ENCODE peak calls at places on chromosome 3, in eight cellular contexts. One of them, this sample, is unnamed.

GRCh38 chr3:43031490-43032216 is 52.5 kb downstream of the GASK1A start:
- DNase-seq in PC-9: no peak
- DNase-seq in CD8-positive, alpha-beta T cell: no peak
- DNase-seq in coronary artery: peak
- DNase-seq in psoas muscle: peak
- DNase-seq in body of pancreas: no peak
- DNase-seq in AG09309: no peak
- DNase-seq in LNCaP clone FGC: no peak
- DNase-seq in this sample: no peak

GRCh38 chr3:174710622-174711021 is 148.5 kb upstream of the NAALADL2 start:
- DNase-seq in PC-9: no peak
- DNase-seq in CD8-positive, alpha-beta T cell: no peak
- DNase-seq in coronary artery: no peak
- DNase-seq in psoas muscle: no peak
- DNase-seq in body of pancreas: no peak
- DNase-seq in AG09309: no peak
- DNase-seq in LNCaP clone FGC: no peak
- DNase-seq in this sample: peak

GRCh38 chr3:59660376-59660775 is 610.6 kb upstream of the CFAP20DC start:
- DNase-seq in PC-9: no peak
- DNase-seq in CD8-positive, alpha-beta T cell: no peak
- DNase-seq in coronary artery: no peak
- DNase-seq in psoas muscle: no peak
- DNase-seq in body of pancreas: no peak
- DNase-seq in AG09309: no peak
- DNase-seq in LNCaP clone FGC: no peak
- DNase-seq in this sample: no peak

GRCh38 chr3:123884258-123884831 is at the start of gene MYLK:
- DNase-seq in PC-9: no peak
- DNase-seq in CD8-positive, alpha-beta T cell: no peak
- DNase-seq in coronary artery: peak
- DNase-seq in psoas muscle: peak
- DNase-seq in body of pancreas: peak
- DNase-seq in AG09309: peak
- DNase-seq in LNCaP clone FGC: peak
- DNase-seq in this sample: peak

GRCh38 chr3:32176989-32177701 is 61.3 kb upstream of the CMTM8 start:
- DNase-seq in PC-9: peak
- DNase-seq in CD8-positive, alpha-beta T cell: peak
- DNase-seq in coronary artery: no peak
- DNase-seq in psoas muscle: no peak
- DNase-seq in body of pancreas: peak
- DNase-seq in AG09309: peak
- DNase-seq in LNCaP clone FGC: no peak
- DNase-seq in this sample: peak

GRCh38 chr3:127065561-127066270 is 82.8 kb downstream of the PLXNA1 start:
- DNase-seq in PC-9: no peak
- DNase-seq in CD8-positive, alpha-beta T cell: no peak
- DNase-seq in coronary artery: no peak
- DNase-seq in psoas muscle: peak
- DNase-seq in body of pancreas: no peak
- DNase-seq in AG09309: no peak
- DNase-seq in LNCaP clone FGC: no peak
- DNase-seq in this sample: no peak

GRCh38 chr3:126999383-126999782 is 16.5 kb downstream of the PLXNA1 start:
- DNase-seq in PC-9: no peak
- DNase-seq in CD8-positive, alpha-beta T cell: no peak
- DNase-seq in coronary artery: no peak
- DNase-seq in psoas muscle: no peak
- DNase-seq in body of pancreas: peak
- DNase-seq in AG09309: no peak
- DNase-seq in LNCaP clone FGC: no peak
- DNase-seq in this sample: no peak

GRCh38 chr3:5732081-5732480 is 544.6 kb downstream of the EDEM1 start:
- DNase-seq in PC-9: no peak
- DNase-seq in CD8-positive, alpha-beta T cell: no peak
- DNase-seq in coronary artery: no peak
- DNase-seq in psoas muscle: no peak
- DNase-seq in body of pancreas: no peak
- DNase-seq in AG09309: no peak
- DNase-seq in LNCaP clone FGC: no peak
- DNase-seq in this sample: no peak

GRCh38 chr3:172203522-172204258 is 164.3 kb downstream of the FNDC3B start:
- DNase-seq in PC-9: no peak
- DNase-seq in CD8-positive, alpha-beta T cell: no peak
- DNase-seq in coronary artery: no peak
- DNase-seq in psoas muscle: no peak
- DNase-seq in body of pancreas: peak
- DNase-seq in AG09309: no peak
- DNase-seq in LNCaP clone FGC: peak
- DNase-seq in this sample: peak

GRCh38 chr3:32956750-32957570 is 5.5 kb downstream of the CCR4 start:
- DNase-seq in PC-9: no peak
- DNase-seq in CD8-positive, alpha-beta T cell: no peak
- DNase-seq in coronary artery: no peak
- DNase-seq in psoas muscle: no peak
- DNase-seq in body of pancreas: no peak
- DNase-seq in AG09309: no peak
- DNase-seq in LNCaP clone FGC: no peak
- DNase-seq in this sample: peak

GRCh38 chr3:155390361-155390760 is 96.9 kb upstream of the STRIT1 start:
- DNase-seq in PC-9: no peak
- DNase-seq in CD8-positive, alpha-beta T cell: no peak
- DNase-seq in coronary artery: no peak
- DNase-seq in psoas muscle: no peak
- DNase-seq in body of pancreas: no peak
- DNase-seq in AG09309: no peak
- DNase-seq in LNCaP clone FGC: no peak
- DNase-seq in this sample: no peak

GRCh38 chr3:61250784-61251173 is 473 bp downstream of the FHIT start:
- DNase-seq in PC-9: no peak
- DNase-seq in CD8-positive, alpha-beta T cell: no peak
- DNase-seq in coronary artery: no peak
- DNase-seq in psoas muscle: no peak
- DNase-seq in body of pancreas: peak
- DNase-seq in AG09309: no peak
- DNase-seq in LNCaP clone FGC: no peak
- DNase-seq in this sample: peak

GRCh38 chr3:29281265-29282228 is 676 bp downstream of the RBMS3 start:
- DNase-seq in PC-9: no peak
- DNase-seq in CD8-positive, alpha-beta T cell: no peak
- DNase-seq in coronary artery: no peak
- DNase-seq in psoas muscle: no peak
- DNase-seq in body of pancreas: no peak
- DNase-seq in AG09309: no peak
- DNase-seq in LNCaP clone FGC: no peak
- DNase-seq in this sample: peak

GRCh38 chr3:111277226-111277625 is 205.6 kb downstream of the NECTIN3 start:
- DNase-seq in PC-9: no peak
- DNase-seq in CD8-positive, alpha-beta T cell: no peak
- DNase-seq in coronary artery: no peak
- DNase-seq in psoas muscle: no peak
- DNase-seq in body of pancreas: no peak
- DNase-seq in AG09309: peak
- DNase-seq in LNCaP clone FGC: no peak
- DNase-seq in this sample: peak

DNA sequence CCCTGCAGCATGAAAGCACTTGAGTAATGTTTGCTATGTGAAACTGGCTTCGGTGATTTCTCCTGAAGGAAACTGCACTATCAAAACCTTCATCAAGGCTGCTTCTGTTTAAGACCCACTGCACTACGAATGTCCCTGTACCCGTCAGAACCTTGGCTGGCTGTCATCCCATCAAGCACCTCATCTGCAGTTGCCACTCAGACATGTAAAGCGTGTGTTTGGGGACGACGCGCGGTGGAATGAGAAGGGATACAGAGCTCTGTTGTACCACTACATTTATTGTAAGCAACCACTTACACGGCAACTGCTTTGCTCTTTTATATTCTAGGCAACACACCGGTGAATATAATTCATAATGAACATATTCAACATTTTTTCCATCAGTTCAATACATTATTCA is 147.6 kb downstream of the TIGIT start:
- DNase-seq in PC-9: no peak
- DNase-seq in CD8-positive, alpha-beta T cell: no peak
- DNase-seq in coronary artery: no peak
- DNase-seq in psoas muscle: no peak
- DNase-seq in body of pancreas: no peak
- DNase-seq in AG09309: no peak
- DNase-seq in LNCaP clone FGC: no peak
- DNase-seq in this sample: no peak
- TF ChIP-seq CTCF in PC-9: no peak
- TF ChIP-seq CTCF in CD8-positive, alpha-beta T cell: no peak
- TF ChIP-seq CTCF in coronary artery: no peak
- TF ChIP-seq CTCF in psoas muscle: no peak
- TF ChIP-seq CTCF in body of pancreas: no peak
- TF ChIP-seq CTCF in AG09309: no peak
- TF ChIP-seq CTCF in LNCaP clone FGC: no peak
- TF ChIP-seq CTCF in this sample: no peak

DNA sequence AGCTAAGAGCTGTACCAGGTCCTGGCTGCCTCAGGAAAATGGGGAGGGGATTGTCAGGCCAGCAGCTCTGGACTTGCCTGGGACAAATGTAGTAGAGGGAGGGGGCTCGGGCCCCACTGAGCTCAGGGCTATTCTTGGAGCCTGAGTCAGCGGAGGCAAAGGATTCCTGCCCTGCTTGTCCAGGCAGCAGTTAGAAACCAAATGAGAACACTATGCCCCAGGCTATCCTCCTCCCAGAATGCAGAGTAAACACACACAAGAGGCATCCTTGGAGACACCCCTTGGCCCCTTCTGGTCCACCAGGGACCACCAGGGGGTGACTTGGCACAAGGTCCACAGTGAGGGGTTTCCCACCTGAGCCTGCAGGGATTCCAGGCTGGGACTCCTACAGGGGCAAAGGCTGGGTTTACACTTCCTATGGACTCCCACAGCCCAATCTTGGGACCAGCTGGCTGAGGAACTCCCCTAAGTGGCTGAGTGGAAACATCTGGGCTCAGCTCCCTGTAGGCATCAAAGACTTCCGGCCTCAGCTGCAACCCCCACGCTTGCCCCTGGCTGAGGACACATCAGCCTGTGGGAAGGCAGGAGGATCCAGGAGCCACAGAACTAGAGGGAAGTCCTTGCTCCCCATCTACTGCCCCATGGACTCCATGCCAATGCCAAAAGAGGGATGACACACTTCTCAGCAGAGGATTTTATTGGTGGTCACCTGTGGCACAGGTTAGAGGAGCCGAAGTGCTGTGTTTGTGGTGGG is 3.4 kb upstream of the COL7A1 start:
- DNase-seq in PC-9: peak
- DNase-seq in CD8-positive, alpha-beta T cell: no peak
- DNase-seq in coronary artery: peak
- DNase-seq in psoas muscle: peak
- DNase-seq in body of pancreas: no peak
- DNase-seq in AG09309: peak
- DNase-seq in LNCaP clone FGC: peak
- DNase-seq in this sample: peak
- H3K4me3 ChIP-seq in PC-9: no peak
- H3K4me3 ChIP-seq in CD8-positive, alpha-beta T cell: no peak
- H3K4me3 ChIP-seq in coronary artery: peak
- H3K4me3 ChIP-seq in psoas muscle: peak
- H3K4me3 ChIP-seq in body of pancreas: no peak
- H3K4me3 ChIP-seq in AG09309: peak
- H3K4me3 ChIP-seq in LNCaP clone FGC: no peak
- H3K4me3 ChIP-seq in this sample: no peak

DNA sequence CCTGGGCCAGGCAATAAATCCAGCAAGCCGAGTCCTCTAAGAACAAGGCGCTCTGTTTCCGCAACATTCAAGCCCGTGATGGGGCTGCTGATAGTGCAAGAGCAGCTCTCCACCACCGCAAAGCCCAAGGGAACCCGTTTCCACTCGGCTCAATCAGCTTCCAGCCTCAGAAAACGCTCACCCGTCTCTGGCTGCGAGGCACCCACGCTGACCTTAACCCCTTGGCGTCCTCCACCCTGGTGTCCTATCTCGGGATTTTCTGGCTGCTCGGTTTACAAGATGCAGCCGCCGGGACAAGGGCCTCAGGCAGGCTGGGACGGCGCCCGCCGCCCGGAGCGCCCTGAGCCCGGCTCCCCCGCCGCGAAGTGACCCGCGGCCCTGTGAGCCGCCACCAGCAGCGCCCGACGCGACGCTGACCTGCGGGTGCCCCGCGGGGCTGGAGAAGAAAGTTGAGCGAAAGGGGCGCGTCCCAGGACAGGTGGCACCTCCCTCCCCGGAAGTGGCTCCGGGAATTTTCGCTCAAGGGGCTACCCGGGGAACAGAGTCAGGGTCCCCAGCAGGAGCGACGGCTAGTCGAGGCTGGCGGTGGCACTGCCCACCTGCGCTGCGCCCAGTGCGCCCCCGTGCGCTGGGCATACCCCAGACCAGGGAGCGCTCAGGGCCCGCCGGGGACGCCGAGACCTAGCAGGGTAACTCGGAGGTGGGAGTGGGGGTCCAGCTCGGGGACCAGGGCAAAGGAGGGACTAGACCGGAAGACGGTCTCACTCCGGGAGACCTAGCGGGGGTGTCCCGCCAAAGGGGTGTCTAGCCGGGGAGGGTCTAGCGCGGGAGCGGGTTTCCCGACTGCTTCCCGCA is 18.1 kb downstream of the SPATA12 start:
- DNase-seq in PC-9: peak
- DNase-seq in CD8-positive, alpha-beta T cell: peak
- DNase-seq in coronary artery: no peak
- DNase-seq in psoas muscle: peak
- DNase-seq in body of pancreas: peak
- DNase-seq in AG09309: peak
- DNase-seq in LNCaP clone FGC: no peak
- DNase-seq in this sample: peak
- TF ChIP-seq CTCF in PC-9: peak
- TF ChIP-seq CTCF in CD8-positive, alpha-beta T cell: no peak
- TF ChIP-seq CTCF in coronary artery: no peak
- TF ChIP-seq CTCF in psoas muscle: no peak
- TF ChIP-seq CTCF in body of pancreas: peak
- TF ChIP-seq CTCF in AG09309: no peak
- TF ChIP-seq CTCF in LNCaP clone FGC: peak
- TF ChIP-seq CTCF in this sample: no peak

GRCh38 chr3:141860766-141861513 is 15.5 kb upstream of the ATP1B3 start:
- DNase-seq in PC-9: no peak
- DNase-seq in CD8-positive, alpha-beta T cell: no peak
- DNase-seq in coronary artery: no peak
- DNase-seq in psoas muscle: no peak
- DNase-seq in body of pancreas: no peak
- DNase-seq in AG09309: no peak
- DNase-seq in LNCaP clone FGC: no peak
- DNase-seq in this sample: peak

GRCh38 chr3:141858312-141858711 is 18.1 kb upstream of the ATP1B3 start:
- DNase-seq in PC-9: no peak
- DNase-seq in CD8-positive, alpha-beta T cell: no peak
- DNase-seq in coronary artery: no peak
- DNase-seq in psoas muscle: no peak
- DNase-seq in body of pancreas: no peak
- DNase-seq in AG09309: no peak
- DNase-seq in LNCaP clone FGC: no peak
- DNase-seq in this sample: peak

GRCh38 chr3:141859651-141860050 is 16.8 kb upstream of the ATP1B3 start:
- DNase-seq in PC-9: no peak
- DNase-seq in CD8-positive, alpha-beta T cell: no peak
- DNase-seq in coronary artery: no peak
- DNase-seq in psoas muscle: no peak
- DNase-seq in body of pancreas: no peak
- DNase-seq in AG09309: no peak
- DNase-seq in LNCaP clone FGC: no peak
- DNase-seq in this sample: no peak

GRCh38 chr3:141862279-141862816 is 14.1 kb upstream of the ATP1B3 start:
- DNase-seq in PC-9: no peak
- DNase-seq in CD8-positive, alpha-beta T cell: no peak
- DNase-seq in coronary artery: no peak
- DNase-seq in psoas muscle: no peak
- DNase-seq in body of pancreas: no peak
- DNase-seq in AG09309: no peak
- DNase-seq in LNCaP clone FGC: no peak
- DNase-seq in this sample: no peak

GRCh38 chr3:141860086-141860669 is 16.3 kb upstream of the ATP1B3 start:
- DNase-seq in PC-9: no peak
- DNase-seq in CD8-positive, alpha-beta T cell: no peak
- DNase-seq in coronary artery: no peak
- DNase-seq in psoas muscle: no peak
- DNase-seq in body of pancreas: no peak
- DNase-seq in AG09309: no peak
- DNase-seq in LNCaP clone FGC: no peak
- DNase-seq in this sample: no peak
- H3K4me3 ChIP-seq in PC-9: no peak
- H3K4me3 ChIP-seq in CD8-positive, alpha-beta T cell: no peak
- H3K4me3 ChIP-seq in coronary artery: no peak
- H3K4me3 ChIP-seq in psoas muscle: no peak
- H3K4me3 ChIP-seq in body of pancreas: no peak
- H3K4me3 ChIP-seq in AG09309: no peak
- H3K4me3 ChIP-seq in LNCaP clone FGC: no peak
- H3K4me3 ChIP-seq in this sample: no peak

This sample was measured in choroid plexus epithelial cell.